ENCODE peak calls at places on chromosomes 7 and 10, in eight cellular contexts. J, U, A, K, D, I, B and O are unnamed samples.

GRCh38 chr7:104252409-104253134 is 44.8 kb upstream of the ORC5 start:
- DNase-seq in J (no peak), U (no peak), A (peak), K (no peak), D (peak), I (no peak), B (peak), O (peak)

GRCh38 chr7:46996972-46997371 is 584.9 kb downstream of the TNS3 start:
- DNase-seq in J (no peak), U (no peak), A (no peak), K (no peak), D (no peak), I (no peak), B (no peak), O (no peak)

GRCh38 chr10:92110039-92110794 is 180.7 kb downstream of the CPEB3 start:
- DNase-seq in J (no peak), U (no peak), A (no peak), K (peak), D (peak), I (peak), B (no peak), O (no peak)

GRCh38 chr10:52216852-52217251 is 97.2 kb upstream of the DKK1 start:
- DNase-seq in J (no peak), U (no peak), A (no peak), K (peak), D (peak), I (peak), B (peak), O (peak)

GRCh38 chr7:116588641-116589594 is 64.1 kb downstream of the CAV1 start:
- DNase-seq in J (no peak), U (no peak), A (peak), K (peak), D (peak), I (peak), B (peak), O (peak)

GRCh38 chr7:22357311-22358175 is 589 bp upstream of the RAPGEF5 start:
- DNase-seq in J (no peak), U (no peak), A (peak), K (no peak), D (peak), I (peak), B (peak), O (peak)

GRCh38 chr10:111082102-111082975 is 5.5 kb downstream of the ADRA2A start:
- DNase-seq in J (no peak), U (no peak), A (no peak), K (no peak), D (no peak), I (no peak), B (no peak), O (no peak)

GRCh38 chr10:86673827-86674581 is 5.7 kb downstream of the LDB3 start:
- DNase-seq in J (no peak), U (no peak), A (no peak), K (no peak), D (no peak), I (no peak), B (no peak), O (no peak)

GRCh38 chr10:2944788-2945187 is 122.6 kb upstream of the PFKP start:
- DNase-seq in J (no peak), U (no peak), A (no peak), K (no peak), D (no peak), I (no peak), B (no peak), O (no peak)

GRCh38 chr10:17028843-17029580 is 100.6 kb downstream of the CUBN start:
- DNase-seq in J (no peak), U (no peak), A (no peak), K (no peak), D (no peak), I (no peak), B (no peak), O (no peak)

GRCh38 chr10:13787015-13787421 is 200.3 kb downstream of the PRPF18 start:
- DNase-seq in J (peak), U (no peak), A (peak), K (no peak), D (no peak), I (no peak), B (no peak), O (no peak)

GRCh38 chr7:3119963-3120362 is 76.3 kb upstream of the CARD11 start:
- DNase-seq in J (no peak), U (no peak), A (no peak), K (no peak), D (no peak), I (no peak), B (no peak), O (no peak)

GRCh38 chr7:11748884-11749283 is 83.1 kb downstream of the THSD7A start:
- DNase-seq in J (no peak), U (no peak), A (peak), K (no peak), D (no peak), I (peak), B (no peak), O (no peak)

GRCh38 chr10:121732676-121733445 is 134.6 kb upstream of the FGFR2 start:
- DNase-seq in J (no peak), U (no peak), A (no peak), K (no peak), D (no peak), I (no peak), B (no peak), O (no peak)